ENCODE peak calls at places on chromosome X, in six cellular contexts. A is CD8-positive, alpha-beta T cell; B is neural progenitor cell; S is HCT116; H is psoas muscle; Y is endodermal cell. Z is an unnamed sample.

GRCh38 chrX:47361538-47362511 is 8.6 kb upstream of the ZNF157 start:
- DNase-seq in H (peak), Y (peak), S (peak), A (peak), B (peak), Z (peak)

GRCh38 chrX:36116222-36116621 is 196.7 kb downstream of the CFAP47 start:
- DNase-seq in Y (no peak), H (no peak), S (no peak), A (no peak), B (no peak), Z (no peak)

GRCh38 chrX:129724767-129725166 is 14.0 kb upstream of the XPNPEP2 start:
- DNase-seq in Y (peak), A (no peak), B (no peak), S (no peak), H (no peak), Z (no peak)

GRCh38 chrX:46837543-46838481 is 969 bp downstream of the RP2 start:
- DNase-seq in B (no peak), Y (no peak), H (no peak), S (no peak), A (no peak), Z (peak)

GRCh38 chrX:67780694-67781109 is 236.9 kb downstream of the AR start:
- DNase-seq in H (peak), S (no peak), B (no peak), A (no peak), Y (no peak), Z (peak)

GRCh38 chrX:136028383-136028984 is 43.2 kb downstream of the SLC9A6 start:
- DNase-seq in S (peak), A (no peak), B (peak), Y (no peak), H (no peak), Z (peak)

GRCh38 chrX:87236836-87237235 is 280.8 kb upstream of the KLHL4 start:
- DNase-seq in H (no peak), B (no peak), A (no peak), S (no peak), Y (no peak), Z (no peak)

GRCh38 chrX:133608406-133608805 is 193.1 kb upstream of the GPC4 start:
- DNase-seq in Y (no peak), B (no peak), S (no peak), H (no peak), A (no peak), Z (no peak)

GRCh38 chrX:115344885-115345653 is 55.6 kb downstream of the LUZP4 start:
- DNase-seq in H (peak), A (no peak), Y (peak), S (peak), B (peak), Z (peak)

GRCh38 chrX:113330416-113330815 is 489.8 kb upstream of the AMOT start:
- DNase-seq in Y (no peak), H (no peak), B (no peak), A (no peak), S (no peak), Z (no peak)

GRCh38 chrX:16444353-16444752 is 205.6 kb upstream of the S100G start:
- DNase-seq in H (peak), S (no peak), B (no peak), Y (no peak), A (no peak), Z (no peak)

GRCh38 chrX:24860140-24860539 is 155.6 kb downstream of the ARX start:
- DNase-seq in B (no peak), Y (no peak), A (no peak), S (no peak), H (no peak), Z (no peak)

GRCh38 chrX:123665197-123665596 is 67.7 kb downstream of the THOC2 start:
- DNase-seq in A (no peak), Y (no peak), H (no peak), B (no peak), S (no peak), Z (peak)

GRCh38 chrX:133657455-133657854 is 242.2 kb upstream of the GPC4 start:
- DNase-seq in B (no peak), S (no peak), H (no peak), Y (no peak), A (no peak), Z (no peak)

GRCh38 chrX:68196939-68197791 is 236.1 kb downstream of the OPHN1 start:
- DNase-seq in H (no peak), B (peak), Y (peak), A (no peak), S (peak), Z (peak)

DNA sequence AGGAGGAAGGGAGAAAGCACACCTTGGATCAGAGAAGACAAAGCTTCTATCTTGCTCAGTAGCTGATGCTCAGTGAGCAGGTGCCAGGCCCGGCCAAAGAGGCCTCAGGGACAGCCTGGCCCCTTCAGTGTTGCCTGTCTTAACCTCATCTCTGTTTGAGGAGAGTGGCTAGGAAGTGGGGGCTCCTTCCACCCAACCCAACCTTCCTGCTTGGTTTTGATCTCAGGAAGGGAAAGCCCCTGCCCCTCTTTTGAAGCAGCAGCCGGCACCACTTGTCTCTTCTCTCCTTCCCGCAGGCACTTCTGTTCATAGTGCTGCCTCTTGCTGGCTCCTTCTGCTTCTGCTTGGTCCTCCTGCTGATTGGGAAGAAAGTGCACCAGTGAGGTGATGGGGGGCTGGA is 2.4 kb upstream of the AFF2 start:
- DNase-seq in S (no peak), B (no peak), Y (no peak), H (no peak), A (no peak), Z (no peak)
- H3K27ac ChIP-seq in S (no peak), B (no peak), Y (no peak), H (no peak), A (no peak), Z (no peak)

GRCh38 chrX:109747681-109748080 is 14.6 kb upstream of the ACSL4 start:
- DNase-seq in A (no peak), S (no peak), H (no peak), Y (no peak), B (no peak), Z (no peak)
- TF ChIP-seq CTCF in A (no peak), S (no peak), H (no peak), Y (no peak), B (no peak), Z (no peak)

DNA sequence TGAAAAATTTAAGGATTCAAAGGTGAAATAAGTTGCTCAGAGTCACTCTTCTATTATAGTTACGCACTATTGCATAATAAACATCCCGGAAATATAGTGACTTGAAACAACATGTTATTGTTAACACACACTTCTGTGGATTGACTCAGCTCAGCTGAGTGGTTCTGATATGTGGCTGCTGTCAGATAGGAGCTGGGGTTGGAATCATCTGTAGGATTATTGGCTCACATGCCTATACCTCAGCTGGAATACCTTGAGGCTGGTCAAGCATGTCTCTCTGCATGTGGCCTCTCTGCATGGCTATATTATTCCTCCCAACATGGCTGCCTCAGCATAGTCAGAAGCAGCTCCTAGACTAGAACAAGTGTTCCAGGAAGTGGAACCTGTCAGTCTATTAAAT is 486.7 kb upstream of the MAGEB2 start:
- DNase-seq in H (no peak), S (no peak), Y (no peak), A (no peak), B (no peak), Z (peak)
- H3K27ac ChIP-seq in H (no peak), S (no peak), Y (no peak), A (no peak), B (no peak), Z (no peak)

GRCh38 chrX:132101206-132101605 is 26.6 kb downstream of the FRMD7 start:
- DNase-seq in B (no peak), H (no peak), S (no peak), A (no peak), Y (no peak), Z (no peak)
- TF ChIP-seq CTCF in B (no peak), H (no peak), S (no peak), A (no peak), Y (no peak), Z (no peak)